ENCODE peak calls at places on chromosomes 3 and 15, in nine cellular contexts. X is HT1080; T is AG09319; I is anterior cingulate cortex; Q is NCI-H82; D is A172; B is dorsolateral prefrontal cortex; S is activated naive CD8-positive, alpha-beta T cell treated with anti-CD3 and anti-CD28 coated beads for 36 hours; N is suprapubic skin. W is an unnamed sample.

GRCh38 chr15:70281811-70282307 is 184.1 kb upstream of the TLE3 start:
- DNase-seq in D (peak), N (no peak), X (peak), Q (no peak), I (no peak), S (no peak), T (no peak), B (no peak), W (no peak)

GRCh38 chr3:123658118-123658859 is 73.4 kb upstream of the HACD2 start:
- DNase-seq in D (peak), N (no peak), T (no peak), X (no peak), Q (no peak), B (no peak), S (no peak), I (peak), W (no peak)

GRCh38 chr3:105066106-105066839 is 300.4 kb upstream of the ALCAM start:
- DNase-seq in B (no peak), I (no peak), Q (no peak), T (no peak), N (no peak), S (no peak), D (no peak), X (peak), W (no peak)

GRCh38 chr3:4720316-4721075 is 227.3 kb downstream of the ITPR1 start:
- DNase-seq in T (peak), I (peak), S (no peak), D (peak), Q (peak), N (no peak), X (peak), B (peak), W (peak)

GRCh38 chr3:56980798-56981390 is 79.6 kb upstream of the SPATA12 start:
- DNase-seq in T (peak), B (peak), N (no peak), Q (no peak), D (peak), I (no peak), X (peak), S (peak), W (no peak)

GRCh38 chr3:36969085-36969484 is 23.8 kb downstream of the EPM2AIP1 start:
- DNase-seq in I (no peak), T (no peak), S (no peak), B (no peak), D (no peak), Q (no peak), N (no peak), X (no peak), W (no peak)

GRCh38 chr15:82699726-82700125 is 9.9 kb downstream of the AP3B2 start:
- DNase-seq in Q (no peak), D (no peak), I (no peak), X (no peak), S (no peak), B (no peak), N (no peak), T (no peak), W (peak)

GRCh38 chr15:82045179-82045891 is 483 bp downstream of the MEX3B start:
- DNase-seq in Q (peak), S (peak), B (peak), X (peak), I (no peak), D (peak), T (no peak), N (peak), W (peak)

GRCh38 chr3:135229018-135229495 is 434.0 kb downstream of the EPHB1 start:
- DNase-seq in Q (peak), N (no peak), B (no peak), I (no peak), T (no peak), D (no peak), X (peak), S (no peak), W (peak)

GRCh38 chr3:167862104-167862785 is 126.7 kb downstream of the SERPINI1 start:
- DNase-seq in Q (no peak), T (no peak), N (no peak), B (no peak), D (no peak), I (no peak), X (no peak), S (no peak), W (no peak)

GRCh38 chr3:195556390-195556789 is 13.3 kb upstream of the PPP1R2 start:
- DNase-seq in S (peak), B (peak), N (no peak), T (no peak), Q (no peak), I (no peak), D (no peak), X (no peak), W (peak)

GRCh38 chr3:9623148-9623547 is 26.2 kb upstream of the MTMR14 start:
- DNase-seq in Q (peak), I (no peak), N (no peak), T (no peak), X (peak), S (no peak), B (no peak), D (peak), W (no peak)

GRCh38 chr3:27696906-27697305 is 25.2 kb downstream of the EOMES start:
- DNase-seq in X (peak), N (no peak), T (no peak), Q (peak), S (no peak), I (no peak), B (no peak), D (no peak), W (no peak)

GRCh38 chr3:123449092-123449985 is 449 bp upstream of the ADCY5 start:
- DNase-seq in S (peak), N (no peak), D (no peak), B (no peak), X (no peak), T (no peak), Q (peak), I (no peak), W (peak)

GRCh38 chr3:64685331-64685799 is 2.4 kb downstream of the ADAMTS9 start:
- DNase-seq in B (peak), X (no peak), I (no peak), S (no peak), T (no peak), N (peak), Q (peak), D (no peak), W (no peak)

GRCh38 chr3:129123314-129124060 is 1.9 kb upstream of the RAB43 start:
- DNase-seq in I (no peak), S (no peak), X (no peak), Q (no peak), B (no peak), N (no peak), T (peak), D (no peak), W (no peak)

GRCh38 chr15:77547801-77548607 is 84.7 kb downstream of the LINGO1 start:
- DNase-seq in B (no peak), D (no peak), Q (no peak), N (no peak), S (no peak), T (no peak), X (no peak), I (no peak), W (peak)

GRCh38 chr15:70057931-70058641 is 39.6 kb downstream of the TLE3 start:
- DNase-seq in X (no peak), T (no peak), S (no peak), Q (no peak), D (no peak), N (peak), B (peak), I (no peak), W (no peak)

GRCh38 chr15:100338971-100339444 is 2.8 kb downstream of the ADAMTS17 start:
- DNase-seq in X (peak), S (peak), D (peak), T (peak), N (no peak), I (peak), Q (peak), B (peak), W (peak)

GRCh38 chr15:99932676-99933402 is 199.6 kb upstream of the LYSMD4 start:
- DNase-seq in B (no peak), X (no peak), S (no peak), T (no peak), N (no peak), I (no peak), Q (no peak), D (no peak), W (peak)

GRCh38 chr3:51708216-51708845 is 1.5 kb downstream of the GRM2 start:
- DNase-seq in B (peak), D (no peak), X (no peak), S (no peak), Q (no peak), N (peak), I (no peak), T (no peak), W (no peak)

GRCh38 chr15:56040081-56041035 is 46.9 kb upstream of the NEDD4 start:
- DNase-seq in T (peak), Q (peak), N (peak), S (no peak), X (peak), B (no peak), I (no peak), D (peak), W (no peak)

GRCh38 chr3:12461097-12461649 is 23.1 kb upstream of the TSEN2 start:
- DNase-seq in X (no peak), T (no peak), B (no peak), I (no peak), S (peak), Q (no peak), N (no peak), D (peak), W (no peak)

GRCh38 chr3:158058775-158059174 is 47.4 kb downstream of the SHOX2 start:
- DNase-seq in B (no peak), X (no peak), N (no peak), S (no peak), Q (peak), T (no peak), I (no peak), D (no peak), W (no peak)

GRCh38 chr3:31182639-31183038 is 288.2 kb upstream of the GADL1 start:
- DNase-seq in N (no peak), I (no peak), Q (no peak), S (no peak), T (no peak), X (no peak), D (no peak), B (no peak), W (no peak)

GRCh38 chr15:92819312-92820232 is 80.6 kb upstream of the CHD2 start:
- DNase-seq in B (no peak), X (no peak), N (no peak), I (no peak), Q (peak), S (no peak), T (no peak), D (peak), W (no peak)

GRCh38 chr3:51860703-51861665 is at the start of gene IQCF2:
- DNase-seq in D (no peak), X (no peak), B (no peak), Q (peak), S (no peak), I (no peak), T (no peak), N (no peak), W (no peak)

GRCh38 chr3:140311428-140311827 is 366.4 kb upstream of the TRIM42 start:
- DNase-seq in I (no peak), T (no peak), D (no peak), S (no peak), B (no peak), N (no peak), X (no peak), Q (no peak), W (no peak)

GRCh38 chr15:62835351-62835750 is 207.2 kb upstream of the TPM1 start:
- DNase-seq in Q (no peak), S (no peak), I (no peak), B (no peak), N (no peak), X (no peak), D (no peak), T (no peak), W (no peak)

GRCh38 chr15:83858820-83859505 is 205.0 kb downstream of the ADAMTSL3 start:
- DNase-seq in N (no peak), T (no peak), X (no peak), Q (no peak), D (no peak), S (no peak), I (no peak), B (no peak), W (no peak)

GRCh38 chr3:191523099-191523498 is 62.1 kb downstream of the PYDC2 start:
- DNase-seq in Q (peak), X (no peak), B (no peak), N (no peak), I (no peak), D (no peak), T (no peak), S (no peak), W (no peak)

GRCh38 chr3:46500631-46501377 is 3.0 kb downstream of the RTP3 start:
- DNase-seq in D (no peak), B (no peak), S (no peak), Q (no peak), N (no peak), T (peak), I (no peak), X (peak), W (no peak)

GRCh38 chr3:164360738-164361376 is 717.4 kb downstream of the SI start:
- DNase-seq in I (no peak), S (no peak), T (no peak), D (no peak), N (no peak), Q (no peak), B (no peak), X (peak), W (no peak)

GRCh38 chr3:11624161-11624560 is 19.6 kb downstream of the VGLL4 start:
- DNase-seq in B (no peak), I (no peak), D (no peak), X (peak), T (no peak), N (no peak), S (peak), Q (no peak), W (no peak)

GRCh38 chr15:73991260-73991659 is 835 bp downstream of the STOML1 start:
- DNase-seq in I (no peak), T (no peak), Q (peak), B (peak), N (peak), X (peak), D (peak), S (no peak), W (no peak)

GRCh38 chr15:77529394-77530159 is 103.1 kb downstream of the LINGO1 start:
- DNase-seq in S (no peak), I (no peak), Q (no peak), T (no peak), D (no peak), B (peak), N (peak), X (no peak), W (no peak)